ENCODE peak calls at places on chromosomes 7 and 10, in ten cellular contexts. U, K, S, P, Y, M, R, F, V and T are unnamed samples.
A peak's percentile ranks its signal among the peaks of the same experiment; 100 is the strongest.

GRCh38 chr7:158834799-158835784 is 5.8 kb upstream of the ESYT2 start:
- DNase-seq in R (no peak), F (no peak), Y (no peak), M (no peak), V (no peak), P (no peak), K (no peak), S (no peak), U (no peak), T (no peak)

GRCh38 chr7:7972927-7973594 is 4.5 kb downstream of the GLCCI1 start:
- DNase-seq in V (no peak), P (no peak), K (no peak), M (no peak), F (no peak), R (no peak), S (no peak), U (no peak), Y (no peak), T (no peak)

GRCh38 chr10:80511984-80512634 is 25.6 kb upstream of the SH2D4B start:
- DNase-seq in M (no peak), Y (no peak), V (peak; percentile 43), F (no peak), R (no peak), P (no peak), S (no peak), U (no peak), K (no peak), T (no peak)

GRCh38 chr7:137996386-137996851 is 5.5 kb downstream of the CREB3L2 start:
- DNase-seq in M (peak; percentile 97), K (no peak), P (peak; percentile 39), U (peak; percentile 79), Y (no peak), V (no peak), S (no peak), F (no peak), R (peak; percentile 34), T (no peak)

GRCh38 chr7:1567893-1568292 is 1.9 kb downstream of the PSMG3 start:
- DNase-seq in R (peak; percentile 63), M (peak; percentile 41), P (no peak), S (no peak), U (peak; percentile 47), V (no peak), Y (peak; percentile 34), K (no peak), F (no peak), T (no peak)

GRCh38 chr10:60644436-60645130 is 133.7 kb upstream of the CDK1 start:
- DNase-seq in R (no peak), V (no peak), K (no peak), P (no peak), Y (no peak), S (no peak), U (no peak), M (no peak), F (no peak), T (no peak)

GRCh38 chr10:14383266-14383665 is 52.5 kb upstream of the FRMD4A start:
- DNase-seq in R (no peak), V (no peak), S (no peak), U (no peak), P (no peak), M (peak; percentile 58), K (no peak), Y (peak; percentile 15), F (no peak), T (no peak)

GRCh38 chr7:74032191-74032490 is 4.2 kb downstream of the ELN start:
- DNase-seq in K (no peak), F (no peak), M (peak; percentile 53), S (no peak), V (peak; percentile 88), P (peak; percentile 49), Y (peak; percentile 38), R (no peak), U (no peak), T (peak; percentile 77)

GRCh38 chr7:133157045-133157444 is 75.2 kb upstream of the CHCHD3 start:
- DNase-seq in S (no peak), P (no peak), U (no peak), Y (no peak), M (no peak), V (no peak), K (no peak), R (no peak), F (no peak), T (no peak)

GRCh38 chr7:33824911-33825459 is 80.4 kb upstream of the BMPER start:
- DNase-seq in S (no peak), V (no peak), F (no peak), P (no peak), R (no peak), Y (no peak), M (peak; percentile 33), K (no peak), U (no peak), T (no peak)

GRCh38 chr10:69449841-69450240 is 1.4 kb upstream of the TSPAN15 start:
- DNase-seq in K (no peak), F (peak; percentile 61), R (peak; percentile 69), P (peak; percentile 54), V (no peak), Y (peak; percentile 71), M (peak; percentile 62), S (no peak), U (peak; percentile 78), T (no peak)

GRCh38 chr7:318476-319266 is 28.7 kb downstream of the FOXL3 start:
- DNase-seq in P (no peak), S (no peak), U (peak; percentile 73), M (no peak), R (peak; percentile 82), F (peak; percentile 46), V (no peak), Y (no peak), K (no peak), T (no peak)

GRCh38 chr7:69457912-69458491 is 140.3 kb upstream of the AUTS2 start:
- DNase-seq in M (no peak), V (no peak), K (no peak), F (no peak), R (no peak), S (no peak), U (no peak), P (no peak), Y (no peak), T (no peak)

GRCh38 chr7:4185736-4186512 is 496.2 kb upstream of the FOXK1 start:
- DNase-seq in Y (no peak), K (no peak), U (no peak), P (no peak), R (no peak), V (no peak), M (no peak), S (no peak), F (no peak), T (no peak)

GRCh38 chr7:104123786-104124185 is 84.0 kb downstream of the ORC5 start:
- DNase-seq in K (no peak), F (no peak), S (no peak), U (no peak), Y (peak; percentile 62), P (no peak), M (peak; percentile 29), V (no peak), R (no peak), T (peak; percentile 8)
- TF ChIP-seq CTCF in K (no peak), F (no peak), S (no peak), U (no peak), Y (no peak), P (no peak), M (no peak), V (no peak), R (no peak), T (no peak)

GRCh38 chr7:142787783-142788182 is 17.0 kb downstream of the PRSS2 start:
- DNase-seq in S (no peak), M (no peak), Y (no peak), U (no peak), K (no peak), F (no peak), V (no peak), R (no peak), P (no peak), T (no peak)
- H3K4me3 ChIP-seq in S (no peak overlapping the region), M (no peak overlapping the region), Y (no peak overlapping the region), U (no peak overlapping the region), K (no peak overlapping the region), F (no peak overlapping the region), V (no peak overlapping the region), R (no peak overlapping the region), P (no peak overlapping the region), T (no peak overlapping the region)

GRCh38 chr7:157018328-157018996 is 8.0 kb upstream of the MNX1 start:
- DNase-seq in K (no peak), M (no peak), R (no peak), F (no peak), Y (no peak), V (no peak), U (peak; percentile 53), P (no peak), S (no peak), T (no peak)

GRCh38 chr7:157020514-157021070 is 10.1 kb upstream of the MNX1 start:
- DNase-seq in Y (no peak), K (no peak), M (no peak), R (no peak), S (no peak), V (no peak), U (peak; percentile 64), F (no peak), P (no peak), T (no peak)

GRCh38 chr7:157018997-157019591 is 8.6 kb upstream of the MNX1 start:
- DNase-seq in Y (peak; percentile 56), U (peak; percentile 58), P (no peak), R (no peak), F (no peak), K (no peak), V (no peak), S (no peak), M (no peak), T (no peak)

GRCh38 chr7:157021071-157021891 is 10.8 kb upstream of the MNX1 start:
- DNase-seq in R (no peak), S (no peak), M (no peak), K (no peak), U (peak; percentile 57), F (no peak), V (no peak), Y (no peak), P (no peak), T (no peak)

GRCh38 chr7:157019718-157020451 is 9.4 kb upstream of the MNX1 start:
- DNase-seq in R (no peak), V (no peak), M (no peak), Y (no peak), F (no peak), U (peak; percentile 64), S (no peak), K (no peak), P (no peak), T (no peak)
- TF ChIP-seq CTCF in R (no peak), V (no peak), M (no peak), Y (no peak), F (no peak), U (no peak), S (no peak), K (no peak), P (no peak), T (no peak)

DNA sequence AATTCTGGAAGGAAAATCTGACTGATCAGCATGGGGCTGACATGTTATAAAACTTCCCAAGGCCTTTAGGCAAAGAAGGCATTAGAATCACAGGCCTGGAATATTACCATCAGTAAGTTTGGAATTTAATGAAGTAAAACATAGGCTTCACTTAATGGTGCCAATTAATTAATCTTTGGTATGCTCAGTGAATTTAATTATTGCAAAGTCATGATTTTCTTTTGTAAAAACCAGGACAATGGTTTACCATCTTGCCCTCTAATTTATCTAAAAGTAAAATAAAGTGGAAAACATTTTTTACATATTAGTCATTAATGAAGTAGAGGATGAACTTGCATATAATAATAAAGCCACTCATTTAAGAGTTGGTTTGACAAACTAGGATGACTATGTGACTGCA is 220.3 kb downstream of the SEC23IP start:
- DNase-seq in F (no peak), M (no peak), Y (no peak), V (no peak), S (no peak), U (no peak), P (no peak), K (no peak), R (no peak), T (no peak)
- H3K4me3 ChIP-seq in F (no peak overlapping the region), M (no peak overlapping the region), Y (no peak overlapping the region), V (no peak overlapping the region), S (no peak overlapping the region), U (no peak overlapping the region), P (no peak overlapping the region), K (no peak overlapping the region), R (no peak overlapping the region), T (no peak overlapping the region)